ENCODE peak calls at places on chromosomes 12 and 14, in five cellular contexts. H, I, Y, Q and N are unnamed samples.

GRCh38 chr14:103072595-103073366 is 11.2 kb upstream of the LBHD2 start:
- DNase-seq in H (no peak), I (no peak), Y (no peak), Q (no peak), N (peak)

GRCh38 chr12:122473543-122474323 is 27.0 kb downstream of the ZCCHC8 start:
- DNase-seq in H (peak), I (no peak), Y (no peak), Q (no peak), N (no peak)

GRCh38 chr14:21894003-21894897 is 220.6 kb upstream of the OR4E1 start:
- DNase-seq in H (no peak), I (no peak), Y (no peak), Q (no peak), N (no peak)

GRCh38 chr14:68774771-68775613 is 17.9 kb downstream of the ZFP36L1 start:
- DNase-seq in H (no peak), I (peak), Y (no peak), Q (no peak), N (peak)

GRCh38 chr12:77746108-77746507 is 84.6 kb upstream of the NAV3 start:
- DNase-seq in H (no peak), I (no peak), Y (no peak), Q (no peak), N (no peak)

GRCh38 chr14:67673451-67673850 is 981 bp downstream of the VTI1B start:
- DNase-seq in H (no peak), I (no peak), Y (no peak), Q (no peak), N (no peak)

GRCh38 chr12:694734-695503 is 31.7 kb upstream of the NINJ2 start:
- DNase-seq in H (no peak), I (peak), Y (no peak), Q (no peak), N (no peak)

GRCh38 chr12:56683-57346 is 9.8 kb upstream of the IQSEC3 start:
- DNase-seq in H (peak), I (no peak), Y (no peak), Q (no peak), N (no peak)

GRCh38 chr12:110657747-110658146 is 31.2 kb downstream of the HVCN1 start:
- DNase-seq in H (no peak), I (peak), Y (no peak), Q (no peak), N (no peak)

GRCh38 chr12:6104027-6104426 is 20.4 kb downstream of the VWF start:
- DNase-seq in H (no peak), I (no peak), Y (no peak), Q (no peak), N (no peak)

GRCh38 chr14:23446291-23446851 is 10.9 kb upstream of the MYH7 start:
- DNase-seq in H (no peak), I (no peak), Y (no peak), Q (no peak), N (no peak)

GRCh38 chr12:3607821-3608220 is 116.8 kb downstream of the PRMT8 start:
- DNase-seq in H (no peak), I (no peak), Y (no peak), Q (no peak), N (no peak)

GRCh38 chr12:111406474-111407370 is 999 bp downstream of the SH2B3 start:
- DNase-seq in H (no peak), I (no peak), Y (no peak), Q (peak), N (no peak)

GRCh38 chr14:104694991-104695659 is 5.7 kb downstream of the INF2 start:
- DNase-seq in H (no peak), I (no peak), Y (no peak), Q (no peak), N (no peak)

GRCh38 chr12:18141583-18141982 is 51.6 kb upstream of the RERGL start:
- DNase-seq in H (no peak), I (no peak), Y (no peak), Q (no peak), N (peak)
- TF ChIP-seq JUND in H (no peak), I (no peak), Y (peak), Q (no peak), N (no peak)

DNA sequence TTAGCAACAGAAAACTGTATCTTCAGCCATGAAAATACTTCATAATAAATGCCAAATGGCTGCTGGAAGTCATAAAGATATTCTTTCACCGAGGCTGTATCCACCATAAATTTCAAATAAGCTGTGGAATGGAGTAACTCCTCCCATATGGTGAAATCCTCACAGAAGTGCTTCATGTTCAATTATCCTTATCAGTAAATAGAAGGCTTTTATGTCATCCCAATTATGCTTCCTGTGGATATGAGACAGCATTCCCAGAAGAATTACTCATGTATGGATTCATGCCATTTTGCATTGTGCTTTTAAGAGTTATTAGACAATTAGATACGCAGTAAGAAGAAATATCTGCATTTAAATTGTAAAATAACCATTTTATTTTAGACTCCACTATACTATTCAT is 99.0 kb downstream of the RTN1 start:
- DNase-seq in H (no peak), I (no peak), Y (no peak), Q (peak), N (no peak)
- TF ChIP-seq JUND in H (no peak), I (no peak), Y (no peak), Q (peak), N (no peak)

DNA sequence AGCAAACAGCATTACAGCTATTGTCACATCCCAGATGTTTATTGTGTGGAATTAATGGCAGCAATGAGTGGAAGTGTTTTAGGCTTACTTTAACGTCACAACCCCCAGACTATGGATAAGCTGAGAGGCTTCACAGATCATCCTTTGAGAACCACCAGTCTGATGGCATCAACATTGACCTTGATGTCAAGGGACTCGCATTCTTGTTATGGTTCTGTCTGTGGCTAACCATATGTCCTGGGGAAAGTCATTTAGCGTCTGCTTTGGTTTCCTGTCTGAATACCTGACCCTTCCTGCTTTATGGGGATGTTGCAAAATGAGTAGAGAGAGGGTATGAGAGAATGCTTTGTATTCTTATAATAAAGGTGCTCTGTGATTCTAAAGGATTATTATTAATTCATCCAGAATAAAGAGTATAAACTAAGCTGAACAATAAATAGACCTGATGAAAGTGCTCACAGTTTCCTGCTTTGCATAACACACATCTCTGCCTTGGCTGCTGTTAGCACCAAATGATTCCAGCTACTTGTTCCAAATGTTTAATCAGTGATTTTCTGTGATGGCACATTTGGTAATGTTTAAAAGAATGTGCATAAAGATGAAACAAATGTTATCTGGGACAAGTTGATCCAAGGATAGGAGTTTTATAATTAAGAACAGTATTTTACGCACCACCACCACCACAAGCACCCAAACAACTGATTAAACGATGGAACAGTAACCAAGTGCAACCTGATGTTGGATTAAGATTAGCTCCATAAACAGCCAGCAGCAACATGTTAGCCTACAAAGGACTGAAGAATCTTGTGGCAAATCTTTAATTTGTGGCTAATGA is 116.9 kb upstream of the LRIG3 start:
- DNase-seq in H (no peak), I (no peak), Y (no peak), Q (no peak), N (no peak)
- TF ChIP-seq JUND in H (no peak), I (no peak), Y (no peak), Q (no peak), N (peak)

GRCh38 chr12:89707623-89707991 is 1.0 kb downstream of the ATP2B1 start:
- DNase-seq in H (peak), I (peak), Y (no peak), Q (peak), N (no peak)
- TF ChIP-seq JUND in H (no peak), I (no peak), Y (no peak), Q (no peak), N (no peak)

GRCh38 chr14:95452890-95453712 is 63.3 kb downstream of the SYNE3 start:
- DNase-seq in H (no peak), I (peak), Y (no peak), Q (no peak), N (no peak)
- TF ChIP-seq JUND in H (no peak), I (no peak), Y (no peak), Q (no peak), N (no peak)

GRCh38 chr12:88934163-88934747 is 354.0 kb upstream of the KITLG start:
- DNase-seq in H (no peak), I (no peak), Y (peak), Q (no peak), N (no peak)
- TF ChIP-seq JUND in H (no peak), I (no peak), Y (peak), Q (no peak), N (no peak)

GRCh38 chr12:91781114-91781513 is 364.5 kb downstream of the BTG1 start:
- DNase-seq in H (no peak), I (no peak), Y (no peak), Q (no peak), N (no peak)

GRCh38 chr12:91774471-91774921 is 371.1 kb downstream of the BTG1 start:
- DNase-seq in H (no peak), I (no peak), Y (no peak), Q (no peak), N (no peak)

GRCh38 chr12:91778091-91778819 is 367.4 kb downstream of the BTG1 start:
- DNase-seq in H (no peak), I (no peak), Y (peak), Q (no peak), N (no peak)

GRCh38 chr12:91777268-91777997 is 368.2 kb downstream of the BTG1 start:
- DNase-seq in H (no peak), I (peak), Y (peak), Q (no peak), N (no peak)

GRCh38 chr12:91778938-91779400 is 366.7 kb downstream of the BTG1 start:
- DNase-seq in H (peak), I (peak), Y (peak), Q (no peak), N (no peak)
- TF ChIP-seq JUND in H (peak), I (no peak), Y (peak), Q (peak), N (no peak)

GRCh38 chr14:65867333-65867732 is 454.8 kb downstream of the FUT8 start:
- DNase-seq in H (no peak), I (no peak), Y (no peak), Q (no peak), N (no peak)

GRCh38 chr14:65866422-65866821 is 453.9 kb downstream of the FUT8 start:
- DNase-seq in H (no peak), I (no peak), Y (no peak), Q (no peak), N (no peak)

GRCh38 chr14:65864993-65865392 is 452.5 kb downstream of the FUT8 start:
- DNase-seq in H (no peak), I (no peak), Y (no peak), Q (no peak), N (no peak)

GRCh38 chr14:65864549-65864948 is 452.0 kb downstream of the FUT8 start:
- DNase-seq in H (no peak), I (no peak), Y (no peak), Q (no peak), N (no peak)

DNA sequence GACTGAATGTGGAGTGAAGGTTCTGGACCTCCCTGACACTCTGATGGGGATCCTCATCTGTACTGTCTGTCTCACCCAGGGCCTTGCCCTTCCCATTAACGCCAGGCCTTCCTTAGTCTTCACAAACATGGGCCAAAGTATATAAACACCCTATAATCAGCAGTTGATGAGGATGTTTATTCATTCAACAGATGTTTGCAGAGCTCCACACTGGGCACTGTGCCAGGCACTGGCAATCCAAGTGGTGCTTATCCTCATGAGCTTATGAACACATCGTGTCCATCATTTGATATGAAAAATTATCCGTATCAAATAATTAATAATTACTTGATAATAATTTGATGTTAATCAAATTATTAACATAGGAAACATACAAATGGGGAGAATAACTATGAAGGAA is 454.4 kb downstream of the FUT8 start:
- DNase-seq in H (no peak), I (no peak), Y (no peak), Q (no peak), N (no peak)
- TF ChIP-seq JUND in H (no peak), I (no peak), Y (no peak), Q (no peak), N (no peak)

GRCh38 chr12:26711072-26711471 is 121.9 kb downstream of the ITPR2 start:
- DNase-seq in H (no peak), I (no peak), Y (no peak), Q (no peak), N (no peak)

GRCh38 chr12:26713885-26714383 is 119.1 kb downstream of the ITPR2 start:
- DNase-seq in H (no peak), I (no peak), Y (no peak), Q (no peak), N (no peak)

GRCh38 chr12:26711569-26711968 is 121.4 kb downstream of the ITPR2 start:
- DNase-seq in H (no peak), I (no peak), Y (no peak), Q (no peak), N (no peak)

GRCh38 chr12:26715232-26715631 is 117.8 kb downstream of the ITPR2 start:
- DNase-seq in H (no peak), I (no peak), Y (no peak), Q (no peak), N (no peak)

DNA sequence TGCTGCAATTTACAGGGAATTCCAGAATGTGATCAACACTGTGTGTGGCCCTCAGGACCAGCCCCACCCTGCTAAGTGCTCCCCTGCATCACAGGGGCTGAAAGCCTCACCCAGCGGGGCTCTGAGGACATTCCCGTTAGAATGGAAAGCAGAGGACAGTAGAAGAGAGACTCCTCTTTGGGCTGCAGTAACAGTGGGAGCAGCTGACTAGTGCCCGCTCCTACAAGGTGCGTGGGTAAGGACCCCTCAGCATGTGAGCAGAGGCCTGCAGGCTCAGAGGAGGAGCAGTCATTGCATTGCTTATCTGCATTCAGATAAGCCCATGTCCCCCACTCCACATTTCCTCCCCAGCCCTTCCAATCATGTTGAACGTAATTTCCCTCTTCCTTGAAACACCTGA is 120.1 kb downstream of the ITPR2 start:
- DNase-seq in H (no peak), I (no peak), Y (no peak), Q (no peak), N (no peak)
- TF ChIP-seq JUND in H (no peak), I (no peak), Y (no peak), Q (no peak), N (no peak)